ENCODE peak calls at places on chromosome 3, in five cellular contexts. N is GM23248, C is heart left ventricle, I is breast epithelium, H is right cardiac atrium. W is an unnamed sample. For H3K27me3, the result is how much of the 10 kb centered on the place peaks cover.

GRCh38 chr3:174945951-174946350 is 86.8 kb downstream of the NAALADL2 start:
- DNase-seq in N (no peak), C (no peak), I (no peak), H (no peak), W (no peak)

GRCh38 chr3:196202516-196202970 is 8.7 kb downstream of the ZDHHC19 start:
- DNase-seq in N (peak), C (no peak), I (no peak), H (peak), W (peak)

GRCh38 chr3:160170409-160171370 is 54.5 kb upstream of the C3orf80 start:
- DNase-seq in N (no peak), C (no peak), I (no peak), H (no peak), W (no peak)

GRCh38 chr3:170506556-170506955 is 79.3 kb downstream of the SLC7A14 start:
- DNase-seq in N (peak), C (no peak), I (no peak), H (no peak), W (peak)

GRCh38 chr3:139772539-139773500 is 95.0 kb upstream of the NMNAT3 start:
- DNase-seq in N (peak), C (no peak), I (no peak), H (no peak), W (peak)

GRCh38 chr3:139601191-139601961 is 61.8 kb upstream of the RBP1 start:
- DNase-seq in N (peak), C (no peak), I (no peak), H (no peak), W (no peak)

GRCh38 chr3:78878011-78878410 is 889.8 kb downstream of the ROBO1 start:
- DNase-seq in N (peak), C (no peak), I (no peak), H (no peak), W (no peak)

GRCh38 chr3:51706788-51707731 is at the start of gene GRM2:
- DNase-seq in N (peak), C (peak), I (peak), H (peak), W (peak)

GRCh38 chr3:53602866-53603265 is 108.5 kb downstream of the CACNA1D start:
- DNase-seq in N (no peak), C (no peak), I (no peak), H (no peak), W (no peak)

DNA sequence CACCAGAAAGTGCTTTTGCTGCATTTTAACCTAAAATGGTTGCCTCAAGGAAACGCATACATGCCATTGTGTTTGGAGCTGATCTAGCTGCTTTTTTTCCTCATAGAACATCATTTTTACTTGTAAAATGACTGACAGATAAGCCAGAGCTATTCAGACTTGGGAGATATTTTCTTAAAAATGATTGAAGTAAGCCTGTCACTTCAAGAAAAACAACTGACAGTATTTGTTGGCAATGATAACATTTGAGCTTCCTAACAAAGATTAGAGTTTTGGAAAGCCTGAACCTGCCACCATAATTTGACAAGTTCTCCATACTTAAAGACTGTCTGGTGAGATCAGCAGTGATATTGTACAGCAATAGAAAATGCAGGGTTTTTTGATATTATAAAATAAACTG is 27.6 kb upstream of the MRPL3 start:
- DNase-seq in N (no peak), C (no peak), I (no peak), H (no peak), W (no peak)
- H3K27me3 ChIP-seq in N (under half), C (under half), I (under half), H (under half), W (under half)

GRCh38 chr3:183275418-183275817 is 22.4 kb downstream of the B3GNT5 start:
- DNase-seq in N (peak), C (no peak), I (no peak), H (no peak), W (peak)

GRCh38 chr3:183272142-183272541 is 19.1 kb downstream of the B3GNT5 start:
- DNase-seq in N (no peak), C (no peak), I (no peak), H (no peak), W (no peak)

GRCh38 chr3:183274609-183275008 is 21.6 kb downstream of the B3GNT5 start:
- DNase-seq in N (peak), C (no peak), I (no peak), H (no peak), W (no peak)

GRCh38 chr3:183270344-183270743 is 17.3 kb downstream of the B3GNT5 start:
- DNase-seq in N (no peak), C (no peak), I (no peak), H (no peak), W (no peak)

GRCh38 chr3:183272792-183273191 is 19.7 kb downstream of the B3GNT5 start:
- DNase-seq in N (no peak), C (no peak), I (no peak), H (no peak), W (no peak)
- H3K27ac ChIP-seq in N (no peak), C (no peak), I (no peak), H (no peak), W (no peak)

GRCh38 chr3:185582871-185583270 is 3.2 kb upstream of the SENP2 start:
- DNase-seq in N (no peak), C (no peak), I (no peak), H (no peak), W (no peak)
- H3K4me3 ChIP-seq in N (no peak), C (no peak), I (no peak), H (no peak), W (no peak)

GRCh38 chr3:50459792-50460191 is 43.6 kb downstream of the CACNA2D2 start:
- DNase-seq in N (no peak), C (no peak), I (no peak), H (no peak), W (no peak)
- H3K27me3 ChIP-seq in N (under half), C (under half), I (under half), H (under half), W (under half)

GRCh38 chr3:193948459-193948858 is 187.5 kb upstream of the HES1 start:
- DNase-seq in N (no peak), C (no peak), I (no peak), H (no peak), W (no peak)

GRCh38 chr3:193947636-193948035 is 188.3 kb upstream of the HES1 start:
- DNase-seq in N (no peak), C (no peak), I (no peak), H (no peak), W (no peak)

GRCh38 chr3:193954752-193955151 is 181.2 kb upstream of the HES1 start:
- DNase-seq in N (no peak), C (no peak), I (no peak), H (no peak), W (no peak)

GRCh38 chr3:193955719-193956118 is 180.2 kb upstream of the HES1 start:
- DNase-seq in N (no peak), C (no peak), I (no peak), H (no peak), W (no peak)

DNA sequence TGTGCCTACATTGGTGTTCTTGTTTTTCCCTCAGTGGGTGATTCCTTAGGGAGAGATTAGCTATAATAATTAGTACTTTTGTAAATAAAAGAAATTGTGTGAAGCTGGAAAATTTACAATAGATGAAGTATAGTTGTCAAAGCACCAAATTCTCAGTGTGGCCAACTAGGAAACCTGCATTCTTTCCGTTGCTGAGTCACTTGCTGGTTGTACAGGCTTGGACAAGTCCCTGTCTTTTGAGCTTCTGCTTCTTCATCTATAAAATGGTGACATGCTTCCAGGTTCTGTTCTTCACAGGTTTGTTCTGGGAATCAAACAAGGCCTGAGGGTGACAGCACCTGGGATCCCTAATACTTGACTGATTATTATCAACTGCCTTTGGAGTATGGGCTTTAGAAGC is 184.1 kb upstream of the HES1 start:
- DNase-seq in N (no peak), C (no peak), I (no peak), H (no peak), W (no peak)
- H3K27ac ChIP-seq in N (no peak), C (no peak), I (no peak), H (no peak), W (no peak)

GRCh38 chr3:142777927-142778326 is 54.1 kb downstream of the TRPC1 start:
- DNase-seq in N (no peak), C (no peak), I (no peak), H (no peak), W (no peak)

GRCh38 chr3:142782616-142783015 is 58.8 kb downstream of the TRPC1 start:
- DNase-seq in N (no peak), C (no peak), I (no peak), H (no peak), W (no peak)

GRCh38 chr3:142778541-142778940 is 54.7 kb downstream of the TRPC1 start:
- DNase-seq in N (no peak), C (no peak), I (no peak), H (no peak), W (no peak)

GRCh38 chr3:142784228-142784627 is 60.4 kb downstream of the TRPC1 start:
- DNase-seq in N (no peak), C (no peak), I (no peak), H (no peak), W (no peak)

DNA sequence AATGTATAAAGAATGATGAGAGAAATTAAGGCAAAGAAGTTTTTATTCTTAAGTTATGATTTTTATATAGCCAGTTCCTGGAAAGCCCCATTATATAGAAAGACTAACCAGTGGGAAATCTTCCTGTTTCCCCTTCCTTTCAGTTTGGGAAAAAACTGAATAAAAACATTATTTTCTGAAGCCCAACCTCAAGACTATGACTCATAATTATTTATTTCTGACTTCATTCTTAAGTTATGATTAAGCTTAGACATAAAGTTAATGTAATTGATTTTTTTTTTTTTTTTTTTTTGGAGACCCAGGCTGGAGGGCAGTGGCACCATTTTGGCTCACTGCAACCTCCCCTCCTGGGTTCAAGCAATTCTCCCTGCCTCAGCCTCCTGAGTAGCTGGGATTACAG is 55.8 kb downstream of the TRPC1 start:
- DNase-seq in N (peak), C (no peak), I (no peak), H (no peak), W (no peak)
- H3K4me3 ChIP-seq in N (no peak), C (no peak), I (no peak), H (no peak), W (no peak)

DNA sequence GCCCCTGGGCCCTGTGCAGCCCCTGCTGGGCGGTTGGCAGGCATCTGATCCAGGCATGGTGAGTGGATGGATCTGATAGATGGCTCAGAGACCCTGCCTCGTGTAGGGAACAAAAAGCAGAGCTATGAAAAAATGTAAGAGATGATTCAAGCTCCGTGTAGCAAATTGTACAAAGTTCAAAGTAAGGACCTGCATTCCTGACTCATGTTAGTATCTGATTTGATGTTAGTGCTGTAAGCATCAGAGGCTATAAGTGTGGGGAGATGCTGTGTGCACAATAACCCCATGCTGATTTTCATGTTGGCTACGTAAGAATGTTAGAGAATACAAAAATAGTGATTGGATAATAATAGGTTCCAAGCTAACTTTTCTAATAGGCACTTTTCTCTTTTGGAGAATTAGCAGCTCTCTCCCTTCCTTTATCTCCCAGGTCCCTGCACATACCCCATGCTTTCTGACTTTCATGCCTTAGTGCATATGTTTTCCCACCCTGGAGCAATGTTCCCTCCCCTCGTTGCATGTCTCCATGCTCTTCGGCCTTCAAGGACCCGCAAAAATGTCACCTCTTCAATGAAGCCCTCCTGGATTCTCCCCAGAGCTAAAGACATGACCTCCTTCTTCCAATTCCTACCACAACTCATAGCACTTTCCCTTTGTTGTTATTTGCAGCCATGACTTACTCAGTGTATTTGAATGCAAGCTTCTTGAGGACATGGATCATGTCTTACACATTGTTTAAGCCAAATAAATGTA is 1.6 kb downstream of the CCR9 start:
- DNase-seq in N (peak), C (no peak), I (no peak), H (no peak), W (no peak)
- H3K27me3 ChIP-seq in N (under half), C (under half), I (under half), H (under half), W (under half)

DNA sequence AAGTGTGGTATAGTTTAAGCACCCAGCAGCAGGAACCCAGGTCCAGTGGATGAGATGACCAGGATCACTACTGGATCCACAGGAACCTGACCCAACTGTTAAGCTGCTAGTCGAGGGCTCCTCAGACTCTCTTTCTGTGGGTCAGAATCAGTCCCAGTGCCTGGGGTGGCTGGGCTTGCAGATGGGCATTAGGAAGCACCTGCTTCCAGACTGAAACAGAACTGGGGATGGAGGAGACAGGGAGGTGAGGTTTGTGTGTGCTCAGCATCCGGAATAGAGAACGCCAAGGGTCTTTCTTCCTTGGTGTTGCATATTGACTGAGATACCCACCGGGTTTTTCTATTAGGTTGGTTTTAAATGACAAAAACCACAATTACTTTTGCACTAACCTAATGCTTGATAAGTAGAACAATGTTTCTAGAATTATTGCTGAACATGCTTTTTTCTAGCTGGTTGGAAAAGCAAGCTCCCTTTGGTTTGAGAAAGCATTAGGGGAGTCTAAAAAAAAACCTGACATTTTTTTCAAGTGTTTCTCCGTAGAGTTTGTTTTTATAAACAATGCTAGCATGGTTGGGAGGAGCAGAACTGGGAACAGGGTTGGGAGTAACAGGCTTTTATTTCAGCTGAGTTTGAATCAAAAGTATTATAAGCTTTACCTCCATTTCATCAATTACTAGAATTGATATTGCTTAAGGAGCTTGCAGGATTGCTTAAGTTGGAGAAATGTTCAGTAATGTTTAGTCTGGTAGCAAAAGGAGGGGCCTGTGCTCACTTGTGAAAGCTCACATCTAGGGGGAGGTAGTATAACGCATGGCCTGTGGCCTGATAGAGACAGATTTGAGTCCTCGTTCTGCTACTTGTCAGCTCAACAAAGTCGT is 913 bp downstream of the ST3GAL6 start:
- DNase-seq in N (no peak), C (no peak), I (no peak), H (no peak), W (no peak)
- H3K27ac ChIP-seq in N (no peak), C (peak), I (no peak), H (peak), W (no peak)

GRCh38 chr3:16849795-16850194 is 35.0 kb upstream of the PLCL2 start:
- DNase-seq in N (peak), C (no peak), I (no peak), H (no peak), W (peak)
- H3K4me3 ChIP-seq in N (no peak), C (no peak), I (peak), H (no peak), W (no peak)

GRCh38 chr3:10762611-10763247 is 53.3 kb upstream of the SLC6A11 start:
- DNase-seq in N (no peak), C (no peak), I (no peak), H (no peak), W (no peak)
- H3K27me3 ChIP-seq in N (under half), C (under half), I (under half), H (under half), W (under half)